ENCODE peak calls at places on chromosomes 11 and 22, in five cellular contexts. One of them, this sample, is unnamed. For H3K4me1, the result is how much of the 10 kb centered on the place peaks cover.

GRCh38 chr11:16827139-16827538 is 88.7 kb downstream of the C11orf58 start:
- DNase-seq in HCT116: no peak
- DNase-seq in H1: no peak
- DNase-seq in K562: no peak
- DNase-seq in GM12878: no peak
- DNase-seq in this sample: no peak

GRCh38 chr11:105168457-105168856 is 28.9 kb upstream of the CARD18 start:
- DNase-seq in HCT116: no peak
- DNase-seq in H1: no peak
- DNase-seq in K562: no peak
- DNase-seq in GM12878: no peak
- DNase-seq in this sample: no peak

GRCh38 chr11:76839326-76839725 is 21.4 kb upstream of the ACER3 start:
- DNase-seq in HCT116: peak
- DNase-seq in H1: no peak
- DNase-seq in K562: no peak
- DNase-seq in GM12878: no peak
- DNase-seq in this sample: no peak

GRCh38 chr11:72411623-72412532 is 22.5 kb downstream of the CLPB start:
- DNase-seq in HCT116: no peak
- DNase-seq in H1: no peak
- DNase-seq in K562: peak
- DNase-seq in GM12878: no peak
- DNase-seq in this sample: no peak

GRCh38 chr22:28229566-28230483 is 310.8 kb upstream of the PITPNB start:
- DNase-seq in HCT116: no peak
- DNase-seq in H1: no peak
- DNase-seq in K562: no peak
- DNase-seq in GM12878: no peak
- DNase-seq in this sample: no peak

GRCh38 chr11:38274031-38274430 is 1676.0 kb upstream of the RAG2 start:
- DNase-seq in HCT116: no peak
- DNase-seq in H1: no peak
- DNase-seq in K562: no peak
- DNase-seq in GM12878: no peak
- DNase-seq in this sample: no peak

GRCh38 chr11:116454020-116454645 is 318.7 kb downstream of the BUD13 start:
- DNase-seq in HCT116: no peak
- DNase-seq in H1: no peak
- DNase-seq in K562: peak
- DNase-seq in GM12878: no peak
- DNase-seq in this sample: peak

GRCh38 chr11:14764899-14765527 is 121.4 kb downstream of the PDE3B start:
- DNase-seq in HCT116: no peak
- DNase-seq in H1: no peak
- DNase-seq in K562: peak
- DNase-seq in GM12878: peak
- DNase-seq in this sample: no peak

GRCh38 chr22:27797793-27798525 is 3.6 kb downstream of the MN1 start:
- DNase-seq in HCT116: no peak
- DNase-seq in H1: no peak
- DNase-seq in K562: no peak
- DNase-seq in GM12878: no peak
- DNase-seq in this sample: no peak

GRCh38 chr11:71215372-71215965 is 36.9 kb downstream of the SHANK2 start:
- DNase-seq in HCT116: no peak
- DNase-seq in H1: no peak
- DNase-seq in K562: no peak
- DNase-seq in GM12878: no peak
- DNase-seq in this sample: no peak

GRCh38 chr11:12692238-12693074 is 18.2 kb downstream of the TEAD1 start:
- DNase-seq in HCT116: peak
- DNase-seq in H1: no peak
- DNase-seq in K562: peak
- DNase-seq in GM12878: no peak
- DNase-seq in this sample: no peak

GRCh38 chr11:45021001-45021400 is 70.3 kb upstream of the TP53I11 start:
- DNase-seq in HCT116: no peak
- DNase-seq in H1: no peak
- DNase-seq in K562: no peak
- DNase-seq in GM12878: no peak
- DNase-seq in this sample: no peak

GRCh38 chr11:119180729-119181676 is 4.3 kb upstream of the NHERF4 start:
- DNase-seq in HCT116: no peak
- DNase-seq in H1: no peak
- DNase-seq in K562: no peak
- DNase-seq in GM12878: no peak
- DNase-seq in this sample: no peak

GRCh38 chr11:18727499-18728236 is 1.7 kb upstream of the IGSF22 start:
- DNase-seq in HCT116: peak
- DNase-seq in H1: no peak
- DNase-seq in K562: peak
- DNase-seq in GM12878: no peak
- DNase-seq in this sample: no peak

GRCh38 chr22:48268771-48269552 is 1506.5 kb downstream of the TBC1D22A start:
- DNase-seq in HCT116: no peak
- DNase-seq in H1: no peak
- DNase-seq in K562: peak
- DNase-seq in GM12878: no peak
- DNase-seq in this sample: no peak

GRCh38 chr11:47056261-47056915 is 119.8 kb downstream of the CSTPP1 start:
- DNase-seq in HCT116: no peak
- DNase-seq in H1: no peak
- DNase-seq in K562: peak
- DNase-seq in GM12878: no peak
- DNase-seq in this sample: no peak

GRCh38 chr11:19394525-19395016 is 153.8 kb upstream of the E2F8 start:
- DNase-seq in HCT116: no peak
- DNase-seq in H1: no peak
- DNase-seq in K562: no peak
- DNase-seq in GM12878: peak
- DNase-seq in this sample: no peak

DNA sequence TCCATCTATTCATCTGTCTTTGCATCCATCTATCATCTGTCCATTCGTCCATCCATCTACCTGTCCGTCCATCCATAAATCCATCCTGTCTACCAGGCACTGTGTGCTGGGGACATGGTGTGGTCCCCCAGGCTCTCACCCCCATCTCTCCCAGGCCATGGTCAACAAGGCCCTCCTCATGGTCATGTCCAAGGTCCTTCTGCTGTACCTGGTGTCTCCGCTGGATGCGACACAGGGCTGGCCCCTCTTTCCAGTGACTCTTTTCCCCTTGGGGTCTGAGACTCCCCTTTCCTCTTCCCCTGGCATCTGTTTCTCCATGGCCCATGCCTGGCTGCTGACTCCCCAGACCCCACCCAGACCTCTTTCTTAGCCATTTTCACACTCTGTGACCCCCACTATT is 4.5 kb downstream of the IGLL1 start:
- DNase-seq in HCT116: no peak
- DNase-seq in H1: no peak
- DNase-seq in K562: no peak
- DNase-seq in GM12878: no peak
- DNase-seq in this sample: no peak
- H3K4me1 ChIP-seq in HCT116: under half
- H3K4me1 ChIP-seq in H1: under half
- H3K4me1 ChIP-seq in K562: under half
- H3K4me1 ChIP-seq in GM12878: under half
- H3K4me1 ChIP-seq in this sample: under half

DNA sequence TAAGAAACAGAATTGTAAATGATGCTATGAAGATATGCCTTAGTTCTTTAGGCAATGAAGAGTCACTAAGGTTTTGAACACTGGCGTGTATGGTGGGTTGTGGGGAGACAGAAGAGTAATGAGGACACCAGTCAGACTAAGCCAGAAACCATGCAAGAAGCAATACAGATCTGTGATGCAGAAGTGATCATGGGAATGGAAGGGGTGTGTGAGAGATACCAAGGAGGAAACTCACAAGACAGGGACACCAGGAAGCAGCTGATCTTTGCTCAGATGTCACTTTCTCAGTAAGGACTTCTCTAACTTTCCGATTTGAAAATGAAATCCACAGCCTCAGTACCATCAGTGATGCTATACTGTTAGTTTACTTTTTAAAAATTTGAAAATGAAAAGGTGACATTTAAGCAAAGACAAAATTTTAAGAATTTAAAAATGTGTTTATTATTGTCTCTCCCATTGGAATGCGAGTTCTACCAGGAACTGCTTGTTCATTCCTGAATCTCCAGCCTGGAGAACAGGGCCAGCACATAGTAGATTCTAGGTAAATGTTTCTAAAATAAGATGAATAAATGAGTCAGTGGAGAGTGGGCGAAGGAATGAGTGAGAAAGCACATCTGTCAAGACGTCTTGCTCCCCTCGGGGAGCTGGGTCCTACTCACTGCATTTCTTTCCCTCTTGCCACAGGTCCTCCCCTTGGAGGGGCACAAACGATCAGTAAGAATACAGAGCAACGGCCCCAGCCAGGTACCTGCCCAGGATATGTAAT is 60.4 kb downstream of the KCNJ1 start:
- DNase-seq in HCT116: no peak
- DNase-seq in H1: no peak
- DNase-seq in K562: no peak
- DNase-seq in GM12878: no peak
- DNase-seq in this sample: no peak
- TF ChIP-seq ZNF274 in HCT116: no peak
- TF ChIP-seq ZNF274 in H1: no peak
- TF ChIP-seq ZNF274 in K562: no peak
- TF ChIP-seq ZNF274 in GM12878: no peak
- TF ChIP-seq ZNF274 in this sample: no peak

DNA sequence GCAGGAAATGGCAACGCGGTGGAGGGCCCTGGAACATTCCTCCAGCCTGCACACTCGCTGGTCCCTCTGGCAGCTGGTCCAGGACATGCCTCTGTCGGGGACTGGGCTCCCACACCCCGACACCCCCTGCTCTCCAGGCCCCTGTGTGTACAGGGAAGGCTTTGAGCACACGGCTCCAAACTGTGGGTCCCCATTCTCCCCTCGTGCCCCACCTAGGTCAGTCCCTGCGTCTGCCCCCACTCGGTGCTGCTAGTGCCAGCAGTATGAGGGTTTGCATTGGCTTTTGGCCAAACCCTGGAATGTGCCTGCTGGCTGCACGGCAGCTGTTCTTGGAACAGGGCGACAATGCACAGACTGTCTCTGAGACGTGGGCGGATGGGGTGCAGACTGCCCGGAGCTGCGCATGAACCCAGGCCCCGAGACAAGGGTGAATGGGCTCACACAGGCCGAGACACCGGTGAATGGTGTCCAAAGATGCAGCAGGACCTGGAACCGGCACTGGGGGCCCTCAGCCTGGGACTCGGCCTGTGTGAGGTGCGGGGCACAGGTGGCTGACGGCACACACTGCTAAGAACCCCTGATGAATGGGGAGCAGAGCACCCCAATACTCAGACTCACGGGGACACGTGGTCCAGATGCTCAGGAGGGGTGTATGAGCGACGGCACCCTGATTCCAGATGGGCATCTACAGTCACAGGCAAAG is 7.5 kb upstream of the SYT8 start:
- DNase-seq in HCT116: no peak
- DNase-seq in H1: no peak
- DNase-seq in K562: no peak
- DNase-seq in GM12878: no peak
- DNase-seq in this sample: no peak
- H3K4me1 ChIP-seq in HCT116: half or more
- H3K4me1 ChIP-seq in H1: under half
- H3K4me1 ChIP-seq in K562: half or more
- H3K4me1 ChIP-seq in GM12878: under half
- H3K4me1 ChIP-seq in this sample: under half

GRCh38 chr22:26417406-26417805 is 11.7 kb upstream of the ASPHD2 start:
- DNase-seq in HCT116: no peak
- DNase-seq in H1: no peak
- DNase-seq in K562: no peak
- DNase-seq in GM12878: no peak
- DNase-seq in this sample: no peak
- TF ChIP-seq ZNF274 in HCT116: no peak
- TF ChIP-seq ZNF274 in H1: no peak
- TF ChIP-seq ZNF274 in K562: no peak
- TF ChIP-seq ZNF274 in GM12878: no peak
- TF ChIP-seq ZNF274 in this sample: no peak

DNA sequence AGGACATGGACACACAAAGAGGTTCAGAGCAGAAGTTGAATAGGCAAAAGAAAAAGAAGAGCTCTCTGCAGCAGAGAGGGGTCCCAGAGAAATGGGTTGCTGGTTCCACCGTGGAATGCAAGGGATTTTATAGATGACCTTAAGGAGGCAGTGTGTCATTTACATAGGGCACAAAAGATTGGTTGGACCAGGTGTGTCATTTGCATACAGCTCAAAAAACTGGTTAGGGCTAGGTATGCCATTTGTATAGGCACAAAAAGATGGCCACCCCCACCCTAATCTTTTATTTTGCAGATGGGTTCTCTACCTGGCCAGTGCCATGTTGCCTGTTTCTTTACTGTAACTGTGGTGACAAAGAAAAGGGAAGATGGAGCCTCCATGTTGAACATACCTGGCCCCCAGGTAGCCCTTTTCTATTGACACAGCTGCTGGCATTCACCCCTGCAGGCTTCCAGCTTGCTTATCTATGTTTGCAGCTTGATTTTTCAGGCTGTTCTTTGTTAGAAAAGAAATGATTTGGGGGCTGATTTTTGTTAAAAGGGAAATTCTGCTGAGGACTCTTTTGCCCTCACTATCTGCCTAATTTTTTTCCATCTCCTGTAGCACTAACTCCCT is 3.1 kb upstream of the CAVIN3 start:
- DNase-seq in HCT116: no peak
- DNase-seq in H1: no peak
- DNase-seq in K562: no peak
- DNase-seq in GM12878: no peak
- DNase-seq in this sample: no peak
- H3K4me1 ChIP-seq in HCT116: under half
- H3K4me1 ChIP-seq in H1: half or more
- H3K4me1 ChIP-seq in K562: under half
- H3K4me1 ChIP-seq in GM12878: under half
- H3K4me1 ChIP-seq in this sample: under half

DNA sequence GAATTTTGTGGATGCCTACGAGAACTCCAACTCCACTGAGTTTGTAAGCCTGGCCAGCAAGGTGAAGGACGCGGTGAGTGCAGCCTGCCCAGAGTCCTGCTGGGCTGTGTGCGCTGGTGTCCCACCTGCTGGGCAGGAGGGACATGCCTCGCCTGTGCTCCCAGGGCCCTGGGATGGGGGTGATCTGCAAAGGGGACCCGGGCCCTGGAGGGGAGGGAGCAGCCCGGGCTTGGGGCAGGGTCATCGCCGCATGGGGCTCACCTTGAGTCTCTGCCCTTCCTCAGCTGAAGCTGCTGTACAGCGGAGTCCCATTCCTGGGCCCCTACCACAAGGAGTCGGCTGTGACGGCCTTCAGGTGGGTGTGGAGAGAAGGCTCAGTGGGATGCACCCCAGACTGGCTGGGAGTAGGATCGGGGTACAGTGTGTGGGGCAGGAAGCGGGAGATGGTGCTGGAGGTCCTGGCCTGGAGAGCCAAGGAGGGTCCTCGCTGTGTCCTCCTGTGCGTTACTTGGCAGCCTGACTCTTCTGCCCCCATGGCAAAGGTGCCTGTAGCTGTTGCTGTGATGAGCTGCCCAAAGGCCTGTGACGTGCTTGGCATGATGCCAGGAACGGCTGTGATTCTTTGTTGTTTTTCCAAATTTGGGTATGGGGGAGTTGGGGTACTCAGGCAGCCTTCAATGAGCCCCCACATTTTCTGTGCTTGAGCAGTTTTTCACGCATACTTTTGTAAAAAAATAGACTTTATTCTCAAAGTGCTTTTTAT is 29.2 kb downstream of the ST14 start:
- DNase-seq in HCT116: no peak
- DNase-seq in H1: no peak
- DNase-seq in K562: no peak
- DNase-seq in GM12878: no peak
- DNase-seq in this sample: no peak
- TF ChIP-seq ZNF274 in HCT116: no peak
- TF ChIP-seq ZNF274 in H1: no peak
- TF ChIP-seq ZNF274 in K562: no peak
- TF ChIP-seq ZNF274 in GM12878: no peak
- TF ChIP-seq ZNF274 in this sample: no peak